ENCODE peak calls at places on chromosomes 4 and X, in five cellular contexts. D is lower leg skin; Z is CD4-positive, alpha-beta memory T cell; C is SJSA1; F is breast epithelium. K is an unnamed sample.

GRCh38 chrX:25029288-25029687 is 13.5 kb upstream of the ARX start:
- DNase-seq in Z (no peak), F (no peak), D (no peak), C (no peak), K (no peak)

GRCh38 chrX:151871244-151871643 is 41.4 kb upstream of the MAGEA4 start:
- DNase-seq in F (no peak), C (no peak), Z (no peak), D (no peak), K (no peak)

GRCh38 chr4:84803720-84804119 is 162.8 kb downstream of the WDFY3 start:
- DNase-seq in Z (no peak), F (no peak), D (no peak), C (no peak), K (no peak)

GRCh38 chr4:89957527-89957926 is 62.9 kb downstream of the MMRN1 start:
- DNase-seq in F (no peak), D (no peak), Z (no peak), C (no peak), K (no peak)

GRCh38 chr4:103375278-103375677 is 177.1 kb upstream of the CENPE start:
- DNase-seq in F (no peak), C (no peak), Z (no peak), D (no peak), K (no peak)

GRCh38 chrX:14354541-14354940 is 174.8 kb upstream of the GLRA2 start:
- DNase-seq in C (no peak), F (no peak), Z (no peak), D (no peak), K (no peak)

GRCh38 chr4:28482580-28482979 is 1621.9 kb downstream of the STIM2 start:
- DNase-seq in D (no peak), Z (no peak), F (no peak), C (no peak), K (no peak)

GRCh38 chr4:8278421-8279287 is 9.1 kb downstream of the HTRA3 start:
- DNase-seq in F (no peak), C (peak; percentile 81), Z (no peak), D (no peak), K (no peak)

GRCh38 chrX:152575331-152575730 is 62.4 kb upstream of the GABRQ start:
- DNase-seq in Z (no peak), C (no peak), F (no peak), D (peak; percentile 13), K (no peak)

GRCh38 chr4:141177171-141177570 is 43.5 kb upstream of the ZNF330 start:
- DNase-seq in D (no peak), C (no peak), F (no peak), Z (no peak), K (no peak)

GRCh38 chrX:109732319-109732779 is 708 bp downstream of the ACSL4 start:
- DNase-seq in C (no peak), Z (peak; percentile 22), F (no peak), D (no peak), K (peak; percentile 33)

DNA sequence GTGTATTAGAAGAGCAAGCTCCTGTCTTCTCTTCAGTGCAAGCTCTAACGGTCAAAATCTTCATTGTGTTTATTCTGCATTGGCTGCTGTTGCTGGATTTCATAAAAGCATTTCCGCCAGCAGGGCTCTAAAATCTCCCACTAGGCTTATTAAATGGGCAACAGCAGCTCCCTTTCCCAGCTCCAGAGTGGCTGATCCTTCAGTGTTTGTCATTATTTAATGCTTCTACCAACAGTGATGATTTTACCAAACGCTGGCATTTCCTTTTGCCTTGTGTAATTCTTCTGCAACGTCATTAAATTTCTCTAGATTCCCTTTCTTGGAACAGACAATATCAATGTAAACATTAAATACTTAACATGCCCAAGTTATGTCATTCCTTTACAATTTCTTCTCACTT is 20.1 kb downstream of the SLC7A11 start:
- DNase-seq in D (no peak), Z (no peak), C (peak; percentile 84), F (no peak), K (no peak)
- H3K4me3 ChIP-seq in D (no peak overlapping the region), Z (no peak overlapping the region), C (no peak overlapping the region), F (no peak overlapping the region), K (no peak overlapping the region)

GRCh38 chr4:120066182-120066524 is 495 bp downstream of the MAD2L1 start:
- DNase-seq in F (no peak), C (no peak), D (no peak), Z (no peak), K (peak; percentile 89)

GRCh38 chr4:120066525-120067333 is at the start of gene MAD2L1:
- DNase-seq in C (peak; percentile 99), D (peak; percentile 98), F (peak; percentile 97), Z (peak; percentile 98), K (peak; percentile 99)

GRCh38 chr4:120070191-120070590 is 3.5 kb upstream of the MAD2L1 start:
- DNase-seq in D (no peak), Z (no peak), F (no peak), C (no peak), K (no peak)

GRCh38 chr4:120062663-120063195 is 3.9 kb downstream of the MAD2L1 start:
- DNase-seq in C (no peak), Z (no peak), D (no peak), F (no peak), K (no peak)

DNA sequence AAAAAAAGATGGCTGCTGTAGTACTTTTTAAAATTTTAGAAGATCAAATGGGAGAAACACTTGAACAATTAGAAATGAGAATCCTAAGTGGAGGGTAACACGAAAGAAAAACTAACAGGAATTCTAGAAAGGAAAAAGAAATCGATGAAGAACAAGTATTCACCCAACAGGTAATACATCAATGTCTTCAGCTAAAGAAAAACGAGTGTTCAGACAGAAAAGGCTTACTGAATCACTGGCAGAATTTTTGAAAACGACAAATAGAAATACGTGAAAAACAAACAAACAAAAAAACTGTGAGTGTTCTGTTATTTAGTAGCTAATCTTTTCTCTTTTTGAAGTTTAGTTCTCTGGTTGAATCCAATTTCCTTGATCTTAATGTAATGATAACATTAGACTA is 1.8 kb downstream of the MAD2L1 start:
- DNase-seq in C (no peak), Z (no peak), F (no peak), D (no peak), K (no peak)
- H3K4me3 ChIP-seq in C (no peak overlapping the region), Z (no peak overlapping the region), F (no peak overlapping the region), D (no peak overlapping the region), K (peak overlapping the region; percentile 87)

DNA sequence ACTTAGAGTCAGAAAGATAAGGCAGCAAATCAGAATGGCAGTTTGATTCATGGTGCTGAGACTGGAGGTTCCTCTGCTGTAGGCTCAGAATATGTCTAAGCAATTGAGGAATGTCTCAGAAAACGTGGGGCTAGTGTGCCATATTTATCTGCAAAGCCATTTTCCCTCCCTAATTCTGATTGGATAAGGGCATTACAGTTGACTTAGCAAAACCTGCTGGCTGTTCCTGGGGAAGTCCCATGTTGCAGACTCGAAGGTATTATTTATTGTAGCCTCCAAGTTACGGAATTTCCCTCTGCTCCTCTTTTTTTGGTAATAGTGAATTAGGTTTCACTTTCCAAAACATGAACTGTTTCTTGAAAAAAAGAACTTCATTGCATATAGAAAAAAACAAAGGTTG is at the start of gene CXCL10:
- DNase-seq in C (no peak), Z (no peak), D (no peak), F (no peak), K (peak; percentile 18)
- H3K4me3 ChIP-seq in C (no peak within 1 kb of the TSS), Z (no peak within 1 kb of the TSS), D (no peak within 1 kb of the TSS), F (no peak within 1 kb of the TSS), K (no peak within 1 kb of the TSS)

GRCh38 chrX:114582698-114583395 is 1.0 kb upstream of the HTR2C start:
- DNase-seq in Z (no peak), C (no peak), F (no peak), D (no peak), K (no peak)

GRCh38 chrX:114583646-114584433 is at the start of gene HTR2C:
- DNase-seq in C (no peak), D (no peak), F (no peak), Z (no peak), K (no peak)

GRCh38 chrX:114582264-114582632 is 1.6 kb upstream of the HTR2C start:
- DNase-seq in D (no peak), C (no peak), Z (no peak), F (no peak), K (no peak)

GRCh38 chrX:114584983-114585842 is 1.3 kb downstream of the HTR2C start:
- DNase-seq in D (no peak), C (no peak), Z (no peak), F (no peak), K (no peak)

GRCh38 chrX:114584434-114584943 is 603 bp downstream of the HTR2C start:
- DNase-seq in F (no peak), D (no peak), C (no peak), Z (no peak), K (no peak)
- H3K4me3 ChIP-seq in F (peak overlapping the region; percentile 10), D (no peak overlapping the region), C (no peak overlapping the region), Z (no peak overlapping the region), K (no peak overlapping the region)

GRCh38 chr4:47510036-47510435 is 25.0 kb downstream of the ATP10D start:
- DNase-seq in Z (no peak), C (no peak), D (no peak), F (no peak), K (no peak)
- H3K4me3 ChIP-seq in Z (no peak overlapping the region), C (no peak overlapping the region), D (no peak overlapping the region), F (no peak overlapping the region), K (no peak overlapping the region)

DNA sequence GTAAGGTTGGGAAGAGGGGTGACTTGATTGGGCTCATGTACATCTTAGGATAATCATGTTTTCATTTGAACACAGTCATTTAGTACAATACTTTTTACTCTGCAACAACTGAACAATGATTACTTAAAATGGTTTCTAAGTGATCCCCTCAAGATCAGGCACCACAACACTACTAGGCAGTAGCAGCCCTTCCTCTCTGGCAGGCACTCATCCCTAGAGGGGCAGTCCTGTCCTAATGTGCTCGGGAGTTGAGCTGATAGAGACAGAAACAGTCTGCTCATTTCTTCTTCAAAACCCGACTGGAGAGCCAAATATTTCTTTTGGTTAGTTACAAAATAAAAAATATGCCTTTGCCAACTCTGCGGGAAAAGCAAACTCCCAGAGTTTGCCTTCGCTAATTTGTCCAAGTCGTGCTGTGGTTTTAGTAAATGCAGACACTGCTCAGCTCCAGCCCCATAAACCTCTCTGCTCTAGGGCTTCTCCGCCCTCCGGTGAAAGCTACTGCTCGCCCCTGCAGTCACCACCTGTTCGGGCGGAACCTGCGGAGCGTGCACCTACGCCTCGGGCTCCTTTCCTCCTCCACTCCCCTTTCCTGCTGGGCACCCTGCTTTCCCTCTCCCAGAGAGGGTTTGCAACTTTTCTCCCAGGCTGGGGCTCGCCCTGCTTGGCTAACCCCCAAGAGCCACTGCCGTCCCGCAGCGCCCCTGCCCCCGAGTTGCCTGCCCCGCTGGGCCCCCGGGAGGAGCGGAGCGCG is 524 bp upstream of the NPNT start:
- DNase-seq in Z (no peak), C (no peak), D (no peak), F (no peak), K (peak; percentile 23)
- H3K4me3 ChIP-seq in Z (no peak overlapping the region), C (no peak overlapping the region), D (peak overlapping the region; percentile 46), F (peak overlapping the region; percentile 69), K (peak overlapping the region; percentile 54)